ENCODE peak calls at places on chromosomes 7 and 10, in five cellular contexts. F is brain microvascular endothelial cell; B is IMR-90; Q is CD4-positive, alpha-beta memory T cell; Y is right lobe of liver. W is an unnamed sample.

GRCh38 chr7:776992-777520 is 50.0 kb upstream of the PRKAR1B start:
- DNase-seq in F (peak), Q (no peak), Y (no peak), B (peak), W (no peak)

GRCh38 chr10:7787150-7787856 is 490 bp downstream of the KIN start:
- DNase-seq in Q (peak), Y (no peak), B (peak), F (no peak), W (no peak)

GRCh38 chr7:159158125-159158887 is 13.6 kb upstream of the VIPR2 start:
- DNase-seq in Y (no peak), Q (no peak), F (no peak), B (no peak), W (no peak)

GRCh38 chr7:27351786-27352185 is 109.2 kb downstream of the EVX1 start:
- DNase-seq in Q (no peak), F (no peak), Y (no peak), B (no peak), W (no peak)

GRCh38 chr7:144656960-144657359 is 178.9 kb downstream of the TPK1 start:
- DNase-seq in Q (no peak), Y (no peak), F (no peak), B (no peak), W (no peak)

GRCh38 chr7:2114052-2114451 is 118.7 kb downstream of the MAD1L1 start:
- DNase-seq in Q (no peak), Y (no peak), F (peak), B (peak), W (no peak)

GRCh38 chr10:114893248-114893647 is 44.7 kb upstream of the TRUB1 start:
- DNase-seq in Q (no peak), F (no peak), Y (no peak), B (peak), W (no peak)

GRCh38 chr7:130822642-130823041 is 88.6 kb upstream of the KLF14 start:
- DNase-seq in Y (no peak), Q (no peak), F (no peak), B (peak), W (no peak)

GRCh38 chr10:34677132-34677531 is 138.0 kb downstream of the PARD3 start:
- DNase-seq in Y (no peak), Q (no peak), F (no peak), B (no peak), W (no peak)

DNA sequence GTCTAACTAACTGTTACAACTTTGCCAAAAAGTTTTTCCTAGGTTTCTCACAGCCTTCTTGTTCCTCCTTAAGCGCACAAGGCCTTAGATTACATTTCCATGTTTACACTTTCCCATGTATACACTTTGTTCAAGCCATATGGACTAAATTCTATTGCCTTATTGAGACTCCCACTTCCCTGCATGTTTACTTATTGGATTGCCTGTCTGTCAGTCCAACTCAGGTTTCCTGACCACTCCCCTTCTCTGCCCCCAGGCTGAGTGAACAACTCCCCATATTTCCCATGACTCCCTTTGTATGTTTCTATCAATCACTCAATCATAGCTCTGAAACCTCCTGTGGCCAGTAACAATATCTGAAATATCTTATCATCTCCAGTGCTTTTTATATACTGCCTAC is 43.0 kb downstream of the SLC25A40 start:
- DNase-seq in B (peak), Q (no peak), Y (no peak), F (no peak), W (no peak)
- H3K27ac ChIP-seq in B (no peak), Q (no peak), Y (no peak), F (no peak), W (no peak)

GRCh38 chr10:48800283-48800675 is 115.6 kb downstream of the WDFY4 start:
- DNase-seq in B (no peak), F (no peak), Y (no peak), Q (no peak), W (no peak)
- H3K4me3 ChIP-seq in B (no peak), F (no peak), Y (no peak), Q (no peak), W (no peak)

GRCh38 chr7:113086431-113086888 is at the start of gene GPR85:
- DNase-seq in Q (peak), Y (peak), B (peak), F (peak), W (peak)
- H3K27ac ChIP-seq in Q (no peak), Y (no peak), B (peak), F (peak), W (no peak)

GRCh38 chr7:147586110-147586509 is 1004.5 kb upstream of the C7orf33 start:
- DNase-seq in B (no peak), Y (no peak), F (no peak), Q (no peak), W (no peak)
- H3K4me3 ChIP-seq in B (no peak), Y (no peak), F (no peak), Q (no peak), W (no peak)

GRCh38 chr7:155297517-155298287 is at the start of gene INSIG1:
- DNase-seq in Q (peak), F (peak), B (peak), Y (peak), W (peak)
- H3K27ac ChIP-seq in Q (peak), F (peak), B (peak), Y (peak), W (peak)

DNA sequence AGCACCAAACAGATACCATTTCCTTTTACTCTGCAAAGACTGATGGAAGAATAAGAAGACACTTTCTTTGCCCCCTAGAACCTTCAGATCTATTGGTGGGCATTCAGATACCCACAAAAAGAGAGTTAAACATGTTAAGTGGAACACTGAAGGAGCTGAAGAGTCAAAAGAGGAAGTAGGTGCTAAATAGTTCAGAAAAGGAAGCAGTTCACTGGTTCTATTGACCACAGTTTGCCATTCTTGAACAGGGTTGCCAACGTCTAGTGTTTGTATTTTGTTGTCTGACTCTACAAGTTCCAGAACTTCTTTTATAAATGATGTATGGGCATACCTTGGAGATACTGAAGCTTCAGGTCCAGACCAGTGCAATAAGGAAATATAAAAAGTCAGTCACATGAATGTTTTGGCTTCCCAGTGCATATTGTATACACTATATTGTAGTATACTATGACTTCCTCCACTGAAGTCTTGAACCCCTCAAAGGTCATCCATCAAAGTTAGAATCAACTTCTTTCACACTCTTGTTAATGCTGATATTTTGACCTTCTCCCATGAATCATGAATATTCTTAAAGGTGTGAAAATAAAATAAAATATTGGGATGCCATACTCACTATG is 47.5 kb upstream of the AGR3 start:
- DNase-seq in Q (no peak), F (no peak), B (no peak), Y (no peak), W (no peak)
- H3K4me3 ChIP-seq in Q (no peak), F (no peak), B (no peak), Y (no peak), W (no peak)

W was measured in pancreas.